ENCODE peak calls at places on chromosomes 1 and 21, in five cellular contexts. V, G, A, E and B are unnamed samples.

GRCh38 chr1:153346067-153346723 is 2.4 kb downstream of the PGLYRP4 start:
- ATAC-seq in V (no peak), E (no peak), A (peak; percentile 34), G (peak; percentile 26), B (no peak)

GRCh38 chr1:22539510-22540118 is 23.7 kb upstream of the EPHA8 start:
- ATAC-seq in V (no peak), G (no peak), A (no peak), E (no peak), B (no peak)

GRCh38 chr1:91799863-91800262 is 86.1 kb downstream of the TGFBR3 start:
- ATAC-seq in A (no peak), G (no peak), V (no peak), E (no peak), B (no peak)

GRCh38 chr1:29706936-29707335 is 470.6 kb downstream of the PTPRU start:
- ATAC-seq in V (no peak), A (peak; percentile 88), E (peak; percentile 74), G (peak; percentile 74), B (no peak)

GRCh38 chr1:196896355-196896754 is 8.5 kb downstream of the CFHR4 start:
- ATAC-seq in G (no peak), V (no peak), A (no peak), E (no peak), B (no peak)

GRCh38 chr1:55506686-55507577 is 291.8 kb upstream of the USP24 start:
- ATAC-seq in A (no peak), G (no peak), E (no peak), V (no peak), B (no peak)

GRCh38 chr21:10272216-10272615 is 249.2 kb upstream of the TPTE start:
- ATAC-seq in V (peak; percentile 97), A (no peak), G (peak; percentile 83), E (peak; percentile 90), B (no peak)

GRCh38 chr1:179025125-179025974 is at the start of gene FAM20B:
- ATAC-seq in G (peak; percentile 96), A (peak; percentile 89), V (peak; percentile 97), E (peak; percentile 97), B (peak; percentile 96)

GRCh38 chr1:110916669-110917306 is 43.8 kb downstream of the CD53 start:
- ATAC-seq in A (peak; percentile 93), G (peak; percentile 55), E (no peak), V (no peak), B (no peak)

GRCh38 chr1:64476251-64476952 is 6.5 kb downstream of the CACHD1 start:
- ATAC-seq in A (no peak), G (peak; percentile 86), V (peak; percentile 82), E (peak; percentile 85), B (peak; percentile 55)

GRCh38 chr1:204746838-204747442 is 61.4 kb upstream of the LRRN2 start:
- ATAC-seq in V (peak; percentile 39), G (peak; percentile 88), E (peak; percentile 75), A (peak; percentile 94), B (no peak)

GRCh38 chr1:179144621-179145020 is 62.8 kb downstream of the TOR3A start:
- ATAC-seq in V (no peak), G (no peak), E (no peak), A (no peak), B (no peak)

GRCh38 chr1:171226757-171227370 is 21.4 kb upstream of the FMO1 start:
- ATAC-seq in V (peak; percentile 68), E (peak; percentile 81), G (peak; percentile 91), A (peak; percentile 95), B (peak; percentile 64)

GRCh38 chr1:173206816-173207595 is at the start of gene TNFSF4:
- ATAC-seq in V (peak; percentile 30), A (peak; percentile 40), G (peak; percentile 42), E (peak; percentile 46), B (no peak)

GRCh38 chr1:89603651-89604413 is 29.1 kb upstream of the LRRC8C start:
- ATAC-seq in G (no peak), E (no peak), A (no peak), V (no peak), B (no peak)